ENCODE peak calls at places on chromosomes 5 and 9, in ten cellular contexts. N is A549; S is cardiac fibroblast; K is CD8-positive, alpha-beta T cell; D is thyroid gland; U is A673; Z is MM.1S; H is fibroblast of mammary gland; M is foreskin fibroblast; C is cardiac muscle cell. I is an unnamed sample.

GRCh38 chr5:166441-167372 is 24.6 kb upstream of the LRRC14B start:
- DNase-seq in N (no peak), S (no peak), K (no peak), D (no peak), U (no peak), Z (no peak), H (no peak), M (no peak), C (no peak), I (no peak)

GRCh38 chr5:158660726-158661125 is 439.0 kb downstream of the EBF1 start:
- DNase-seq in N (no peak), S (peak; percentile 8), K (no peak), D (no peak), U (no peak), Z (no peak), H (peak; percentile 60), M (peak; percentile 30), C (peak; percentile 26), I (no peak)

GRCh38 chr5:143642791-143643190 is 169.2 kb upstream of the HMHB1 start:
- DNase-seq in N (no peak), S (no peak), K (no peak), D (no peak), U (no peak), Z (no peak), H (no peak), M (peak; percentile 46), C (no peak), I (no peak)

GRCh38 chr5:50553560-50553984 is 112.5 kb upstream of the EMB start:
- DNase-seq in N (peak; percentile 0), S (no peak), K (no peak), D (peak; percentile 64), U (peak; percentile 12), Z (no peak), H (no peak), M (no peak), C (no peak), I (no peak)

GRCh38 chr5:132025403-132025971 is 14.0 kb upstream of the ACSL6 start:
- DNase-seq in N (no peak), S (no peak), K (no peak), D (no peak), U (no peak), Z (no peak), H (no peak), M (no peak), C (no peak), I (no peak)

GRCh38 chr5:56638061-56638621 is 177.2 kb upstream of the MAP3K1 start:
- DNase-seq in N (peak; percentile 56), S (no peak), K (no peak), D (no peak), U (no peak), Z (no peak), H (no peak), M (no peak), C (no peak), I (no peak)

GRCh38 chr9:114769664-114770063 is 36.2 kb downstream of the TNFSF15 start:
- DNase-seq in N (no peak), S (no peak), K (no peak), D (no peak), U (no peak), Z (peak; percentile 78), H (peak; percentile 41), M (peak; percentile 18), C (no peak), I (no peak)

GRCh38 chr5:163914911-163915310 is 409.5 kb downstream of the MAT2B start:
- DNase-seq in N (no peak), S (no peak), K (no peak), D (no peak), U (no peak), Z (no peak), H (no peak), M (no peak), C (no peak), I (no peak)

GRCh38 chr5:133763744-133764143 is 151.4 kb upstream of the FSTL4 start:
- DNase-seq in N (no peak), S (no peak), K (no peak), D (peak; percentile 68), U (no peak), Z (no peak), H (no peak), M (no peak), C (no peak), I (no peak)

GRCh38 chr5:133758641-133759040 is 146.3 kb upstream of the FSTL4 start:
- DNase-seq in N (no peak), S (no peak), K (no peak), D (no peak), U (no peak), Z (no peak), H (no peak), M (no peak), C (no peak), I (no peak)

GRCh38 chr5:133761606-133762005 is 149.3 kb upstream of the FSTL4 start:
- DNase-seq in N (no peak), S (no peak), K (no peak), D (no peak), U (no peak), Z (no peak), H (no peak), M (no peak), C (no peak), I (no peak)

GRCh38 chr5:133757396-133757795 is 145.1 kb upstream of the FSTL4 start:
- DNase-seq in N (no peak), S (no peak), K (no peak), D (no peak), U (no peak), Z (no peak), H (no peak), M (no peak), C (no peak), I (no peak)

DNA sequence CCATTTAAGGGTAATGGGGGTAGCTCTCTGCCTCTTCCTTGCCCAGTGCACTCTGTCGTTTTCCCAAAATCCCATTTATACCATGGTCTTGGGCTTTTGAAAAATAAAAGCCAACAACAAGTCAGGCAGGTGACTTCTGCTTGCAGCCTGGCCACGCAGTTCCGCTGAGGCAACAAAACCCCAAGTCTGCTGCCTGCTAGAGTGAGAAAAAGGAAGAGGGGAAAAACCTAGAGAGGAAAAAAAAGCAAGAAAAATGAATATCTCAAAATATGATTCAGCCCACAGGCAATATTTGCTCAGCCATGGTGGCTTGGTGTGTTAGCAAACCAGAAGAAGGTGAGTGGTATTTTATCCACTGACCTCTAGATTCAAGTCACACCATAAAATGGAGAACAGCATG is 148.2 kb upstream of the FSTL4 start:
- DNase-seq in N (no peak), S (no peak), K (no peak), D (no peak), U (no peak), Z (no peak), H (no peak), M (no peak), C (no peak), I (no peak)
- H3K4me3 ChIP-seq in N (no peak overlapping the region), S (no peak overlapping the region), K (no peak overlapping the region), D (no peak overlapping the region), U (no peak overlapping the region), Z (no peak overlapping the region), H (no peak overlapping the region), M (no peak overlapping the region), C (no peak overlapping the region), I (no peak overlapping the region)

GRCh38 chr5:99721487-99721886 is 792.7 kb upstream of the CHD1 start:
- DNase-seq in N (no peak), S (no peak), K (no peak), D (no peak), U (no peak), Z (no peak), H (no peak), M (no peak), C (no peak), I (no peak)

DNA sequence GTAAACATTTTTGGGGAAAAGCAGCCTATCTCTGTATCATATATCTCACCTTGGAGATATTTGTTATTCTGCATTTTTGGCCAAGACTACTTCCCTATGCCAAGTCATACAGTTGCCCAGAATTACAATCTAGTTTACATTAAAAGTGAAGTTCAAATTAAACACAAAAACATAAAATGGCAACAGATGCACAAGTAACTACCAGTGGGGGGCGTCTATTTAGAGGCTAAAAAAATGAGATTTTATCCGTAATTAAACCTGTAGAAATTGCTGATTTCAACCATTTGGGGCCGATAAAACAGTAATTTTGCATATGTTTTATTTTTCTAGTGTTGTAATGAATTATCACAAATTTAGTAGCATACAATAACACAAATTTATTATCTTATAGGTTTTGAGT is 787.1 kb upstream of the CHD1 start:
- DNase-seq in N (no peak), S (no peak), K (no peak), D (no peak), U (no peak), Z (no peak), H (no peak), M (no peak), C (no peak), I (no peak)
- TF ChIP-seq CTCF in N (no peak), S (no peak), K (no peak), D (no peak), U (no peak), Z (no peak), H (no peak), M (no peak), C (no peak), I (no peak)

GRCh38 chr5:127026166-127026565 is 4.2 kb downstream of the MARCHF3 start:
- DNase-seq in N (no peak), S (no peak), K (no peak), D (no peak), U (no peak), Z (no peak), H (no peak), M (no peak), C (no peak), I (no peak)

GRCh38 chr5:127029513-127030258 is 672 bp downstream of the MARCHF3 start:
- DNase-seq in N (peak; percentile 75), S (peak; percentile 72), K (peak; percentile 9), D (peak; percentile 47), U (peak; percentile 39), Z (peak; percentile 79), H (peak; percentile 63), M (peak; percentile 64), C (peak; percentile 63), I (peak; percentile 32)

GRCh38 chr5:127025507-127025906 is 4.9 kb downstream of the MARCHF3 start:
- DNase-seq in N (no peak), S (no peak), K (no peak), D (no peak), U (no peak), Z (no peak), H (no peak), M (no peak), C (no peak), I (no peak)

GRCh38 chr5:127028822-127029457 is 1.4 kb downstream of the MARCHF3 start:
- DNase-seq in N (no peak), S (peak; percentile 20), K (no peak), D (no peak), U (no peak), Z (no peak), H (peak; percentile 58), M (peak; percentile 47), C (peak; percentile 13), I (no peak)

DNA sequence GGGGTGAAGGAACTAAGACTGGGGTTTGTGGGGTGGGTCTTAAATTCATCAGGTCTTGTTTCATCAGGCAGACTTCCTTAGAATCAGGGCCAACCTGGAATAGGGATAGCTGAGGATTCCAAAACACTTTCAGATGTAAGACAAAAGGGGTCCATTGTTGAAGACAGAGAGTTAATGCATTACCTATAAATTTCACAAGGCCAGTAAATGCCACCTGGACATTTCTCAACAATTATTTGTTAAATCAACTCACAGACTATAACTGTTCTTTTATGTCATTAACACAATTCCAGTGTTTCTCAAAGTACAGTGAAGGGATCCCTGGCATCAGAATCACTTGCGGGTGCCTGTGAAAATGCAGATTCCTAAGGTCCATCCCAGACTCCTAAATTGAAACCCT is 2.8 kb downstream of the MARCHF3 start:
- DNase-seq in N (no peak), S (no peak), K (no peak), D (no peak), U (no peak), Z (no peak), H (no peak), M (no peak), C (no peak), I (no peak)
- H3K4me3 ChIP-seq in N (no peak overlapping the region), S (no peak overlapping the region), K (no peak overlapping the region), D (no peak overlapping the region), U (no peak overlapping the region), Z (no peak overlapping the region), H (no peak overlapping the region), M (no peak overlapping the region), C (no peak overlapping the region), I (no peak overlapping the region)

GRCh38 chr5:34694012-34694411 is 37.9 kb downstream of the RAI14 start:
- DNase-seq in N (no peak), S (no peak), K (no peak), D (no peak), U (no peak), Z (no peak), H (no peak), M (no peak), C (no peak), I (no peak)
- TF ChIP-seq CTCF in N (no peak), S (no peak), K (no peak), D (no peak), U (no peak), Z (no peak), H (no peak), M (no peak), C (no peak), I (no peak)